ENCODE peak calls at places on chromosome 1, in four cellular contexts. One of them, this sample, is unnamed.

GRCh38 chr1:108017698-108018097 is 52.7 kb upstream of the VAV3 start:
- DNase-seq in AG04450: no peak
- DNase-seq in CD8-positive, alpha-beta T cell: no peak
- DNase-seq in AG10803: no peak
- DNase-seq in this sample: no peak

GRCh38 chr1:207002731-207003146 is 29.8 kb downstream of the C1orf116 start:
- DNase-seq in AG04450: no peak
- DNase-seq in CD8-positive, alpha-beta T cell: no peak
- DNase-seq in AG10803: no peak
- DNase-seq in this sample: no peak

GRCh38 chr1:38587734-38588133 is 271.8 kb downstream of the RRAGC start:
- DNase-seq in AG04450: no peak
- DNase-seq in CD8-positive, alpha-beta T cell: no peak
- DNase-seq in AG10803: no peak
- DNase-seq in this sample: no peak

GRCh38 chr1:101959456-101959855 is 37.3 kb downstream of the OLFM3 start:
- DNase-seq in AG04450: no peak
- DNase-seq in CD8-positive, alpha-beta T cell: no peak
- DNase-seq in AG10803: no peak
- DNase-seq in this sample: no peak

GRCh38 chr1:14112613-14113012 is 412.6 kb downstream of the PRDM2 start:
- DNase-seq in AG04450: no peak
- DNase-seq in CD8-positive, alpha-beta T cell: no peak
- DNase-seq in AG10803: no peak
- DNase-seq in this sample: no peak

GRCh38 chr1:62484824-62485468 is 48.1 kb downstream of the USP1 start:
- DNase-seq in AG04450: no peak
- DNase-seq in CD8-positive, alpha-beta T cell: no peak
- DNase-seq in AG10803: no peak
- DNase-seq in this sample: no peak

GRCh38 chr1:111480682-111481081 is 6.9 kb downstream of the C1orf162 start:
- DNase-seq in AG04450: no peak
- DNase-seq in CD8-positive, alpha-beta T cell: no peak
- DNase-seq in AG10803: no peak
- DNase-seq in this sample: no peak

GRCh38 chr1:36034692-36035091 is 49.2 kb upstream of the TEKT2 start:
- DNase-seq in AG04450: no peak
- DNase-seq in CD8-positive, alpha-beta T cell: no peak
- DNase-seq in AG10803: peak
- DNase-seq in this sample: no peak

GRCh38 chr1:146007048-146007784 is 10.8 kb upstream of the TXNIP start:
- DNase-seq in AG04450: peak
- DNase-seq in CD8-positive, alpha-beta T cell: peak
- DNase-seq in AG10803: peak
- DNase-seq in this sample: peak

GRCh38 chr1:208808301-208808700 is 564.1 kb upstream of the PLXNA2 start:
- DNase-seq in AG04450: no peak
- DNase-seq in CD8-positive, alpha-beta T cell: no peak
- DNase-seq in AG10803: no peak
- DNase-seq in this sample: no peak

GRCh38 chr1:181583598-181583997 is 100.3 kb downstream of the CACNA1E start:
- DNase-seq in AG04450: no peak
- DNase-seq in CD8-positive, alpha-beta T cell: no peak
- DNase-seq in AG10803: no peak
- DNase-seq in this sample: no peak

GRCh38 chr1:107293901-107294600 is 153.2 kb downstream of the NTNG1 start:
- DNase-seq in AG04450: no peak
- DNase-seq in CD8-positive, alpha-beta T cell: no peak
- DNase-seq in AG10803: no peak
- DNase-seq in this sample: no peak

GRCh38 chr1:93631626-93632365 is 49.8 kb downstream of the BCAR3 start:
- DNase-seq in AG04450: no peak
- DNase-seq in CD8-positive, alpha-beta T cell: no peak
- DNase-seq in AG10803: no peak
- DNase-seq in this sample: no peak

GRCh38 chr1:202106340-202107284 is 16.1 kb upstream of the GPR37L1 start:
- DNase-seq in AG04450: no peak
- DNase-seq in CD8-positive, alpha-beta T cell: no peak
- DNase-seq in AG10803: no peak
- DNase-seq in this sample: no peak

GRCh38 chr1:82090104-82090503 is 289.4 kb downstream of the ADGRL2 start:
- DNase-seq in AG04450: no peak
- DNase-seq in CD8-positive, alpha-beta T cell: no peak
- DNase-seq in AG10803: no peak
- DNase-seq in this sample: no peak
- TF ChIP-seq CTCF in AG04450: peak
- TF ChIP-seq CTCF in CD8-positive, alpha-beta T cell: no peak
- TF ChIP-seq CTCF in AG10803: peak
- TF ChIP-seq CTCF in this sample: peak

DNA sequence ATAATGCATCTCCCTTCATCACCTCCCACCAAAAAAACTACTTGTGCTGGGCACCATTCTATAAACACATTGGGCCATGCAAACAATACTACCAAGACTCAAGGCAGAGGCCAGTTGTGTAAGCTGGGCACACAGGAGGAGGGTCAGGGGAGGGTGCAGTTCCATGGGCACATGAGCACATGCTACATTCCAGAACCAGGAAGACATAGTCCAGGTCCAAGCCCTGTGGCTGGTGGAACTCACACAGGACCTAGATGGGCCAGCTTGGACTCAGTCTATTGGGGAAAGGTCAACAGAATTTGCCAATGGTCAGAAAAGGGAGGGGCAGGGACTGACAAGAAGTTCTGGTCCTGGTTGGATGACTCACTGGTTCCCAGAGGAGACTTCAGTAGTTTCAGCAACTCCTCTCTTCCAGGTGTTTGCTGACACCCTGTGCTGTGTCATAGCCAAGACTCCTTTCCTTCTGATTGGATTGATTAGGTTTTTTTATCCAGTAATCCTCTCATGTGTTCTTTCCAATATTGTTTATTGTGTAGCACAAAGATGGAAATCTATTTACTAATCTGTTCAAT is 249.7 kb downstream of the C1orf94 start:
- DNase-seq in AG04450: no peak
- DNase-seq in CD8-positive, alpha-beta T cell: no peak
- DNase-seq in AG10803: no peak
- DNase-seq in this sample: no peak
- TF ChIP-seq CTCF in AG04450: no peak
- TF ChIP-seq CTCF in CD8-positive, alpha-beta T cell: no peak
- TF ChIP-seq CTCF in AG10803: no peak
- TF ChIP-seq CTCF in this sample: no peak

DNA sequence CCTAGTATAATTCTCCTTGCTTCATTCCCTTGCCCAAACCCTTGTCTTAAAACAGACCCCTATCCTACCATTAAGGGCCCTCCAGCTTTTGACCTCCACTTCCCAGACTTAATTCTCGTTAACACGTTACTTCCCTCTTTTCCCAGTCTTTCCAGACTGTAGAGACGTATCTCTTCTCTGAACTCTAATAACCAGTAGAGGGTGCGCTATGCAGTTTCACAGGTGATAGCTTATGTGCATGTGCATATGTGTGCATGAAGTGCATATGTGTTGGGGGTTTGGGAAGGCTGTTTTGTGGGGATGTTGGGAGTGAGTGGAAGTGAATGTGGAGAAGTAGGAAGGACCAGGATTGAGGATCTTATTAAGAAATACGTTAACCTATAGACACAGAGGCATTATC is 78.1 kb upstream of the CCDC190 start:
- DNase-seq in AG04450: no peak
- DNase-seq in CD8-positive, alpha-beta T cell: no peak
- DNase-seq in AG10803: no peak
- DNase-seq in this sample: no peak
- TF ChIP-seq CTCF in AG04450: peak
- TF ChIP-seq CTCF in CD8-positive, alpha-beta T cell: no peak
- TF ChIP-seq CTCF in AG10803: peak
- TF ChIP-seq CTCF in this sample: no peak

GRCh38 chr1:61352845-61353435 is 270.6 kb downstream of the NFIA start:
- DNase-seq in AG04450: no peak
- DNase-seq in CD8-positive, alpha-beta T cell: no peak
- DNase-seq in AG10803: no peak
- DNase-seq in this sample: no peak
- TF ChIP-seq CTCF in AG04450: no peak
- TF ChIP-seq CTCF in CD8-positive, alpha-beta T cell: no peak
- TF ChIP-seq CTCF in AG10803: no peak
- TF ChIP-seq CTCF in this sample: no peak

GRCh38 chr1:2546515-2547209 is 9.5 kb upstream of the TNFRSF14 start:
- DNase-seq in AG04450: no peak
- DNase-seq in CD8-positive, alpha-beta T cell: peak
- DNase-seq in AG10803: peak
- DNase-seq in this sample: peak
- TF ChIP-seq CTCF in AG04450: no peak
- TF ChIP-seq CTCF in CD8-positive, alpha-beta T cell: no peak
- TF ChIP-seq CTCF in AG10803: peak
- TF ChIP-seq CTCF in this sample: peak